ENCODE peak calls at places on chromosome 15, in nine cellular contexts. K, G, E, P, C, V, U, W and N are unnamed samples.

GRCh38 chr15:28093761-28094535 is 5.2 kb downstream of the OCA2 start:
- DNase-seq in P (no peak), E (no peak), K (no peak), V (peak; percentile 72), C (no peak), U (no peak), G (no peak), W (no peak), N (no peak)

GRCh38 chr15:70826634-70827033 is 27.3 kb downstream of the LARP6 start:
- DNase-seq in P (no peak), K (no peak), E (peak; percentile 75), C (no peak), V (no peak), W (peak; percentile 85), U (no peak), G (peak; percentile 97), N (peak; percentile 82)

GRCh38 chr15:45665261-45665660 is 30.4 kb downstream of the SQOR start:
- DNase-seq in W (no peak), P (no peak), C (no peak), G (no peak), V (no peak), K (no peak), U (no peak), E (no peak), N (no peak)

GRCh38 chr15:62020576-62021160 is 39.6 kb downstream of the VPS13C start:
- DNase-seq in E (peak; percentile 26), G (peak; percentile 29), V (no peak), U (no peak), K (no peak), W (no peak), P (no peak), C (no peak), N (no peak)

GRCh38 chr15:87681054-87681453 is 575.5 kb downstream of the NTRK3 start:
- DNase-seq in C (no peak), E (no peak), V (no peak), K (no peak), W (no peak), U (no peak), P (no peak), G (no peak), N (no peak)

GRCh38 chr15:66995257-66995656 is 70.1 kb upstream of the SMAD3 start:
- DNase-seq in W (no peak), K (no peak), C (no peak), P (no peak), U (no peak), E (peak; percentile 57), V (no peak), G (peak; percentile 76), N (no peak)

GRCh38 chr15:101494251-101494796 is 4.8 kb upstream of the PCSK6 start:
- DNase-seq in V (no peak), U (no peak), W (no peak), P (no peak), K (peak; percentile 4), C (no peak), E (no peak), G (no peak), N (no peak)

GRCh38 chr15:45399381-45400212 is 21.3 kb upstream of the GATM start:
- DNase-seq in P (no peak), U (no peak), V (no peak), K (no peak), E (peak; percentile 47), C (no peak), W (no peak), G (peak; percentile 73), N (no peak)

GRCh38 chr15:92733934-92734521 is 78.5 kb upstream of the FAM174B start:
- DNase-seq in C (no peak), E (peak; percentile 55), V (no peak), W (no peak), U (no peak), P (no peak), G (peak; percentile 43), K (no peak), N (no peak)

GRCh38 chr15:96553006-96553405 is 222.5 kb downstream of the NR2F2 start:
- DNase-seq in G (peak; percentile 2), U (no peak), P (no peak), W (no peak), V (no peak), E (no peak), C (no peak), K (no peak), N (no peak)

GRCh38 chr15:22861151-22861550 is 22.7 kb downstream of the NIPA2 start:
- DNase-seq in E (no peak), P (no peak), G (no peak), K (no peak), U (no peak), C (no peak), V (no peak), W (no peak), N (no peak)

GRCh38 chr15:44215594-44215993 is 20.5 kb upstream of the FRMD5 start:
- DNase-seq in E (peak; percentile 98), U (no peak), P (peak; percentile 45), K (no peak), V (no peak), W (no peak), C (no peak), G (peak; percentile 86), N (peak; percentile 78)

GRCh38 chr15:68152342-68152741 is 52.8 kb downstream of the CALML4 start:
- DNase-seq in W (no peak), E (no peak), V (no peak), P (no peak), K (no peak), C (no peak), U (no peak), G (no peak), N (no peak)
- H3K4me3 ChIP-seq in W (no peak overlapping the region), E (no peak overlapping the region), V (no peak overlapping the region), P (no peak overlapping the region), K (no peak overlapping the region), C (no peak overlapping the region), U (no peak overlapping the region), G (no peak overlapping the region), N (no peak overlapping the region)

DNA sequence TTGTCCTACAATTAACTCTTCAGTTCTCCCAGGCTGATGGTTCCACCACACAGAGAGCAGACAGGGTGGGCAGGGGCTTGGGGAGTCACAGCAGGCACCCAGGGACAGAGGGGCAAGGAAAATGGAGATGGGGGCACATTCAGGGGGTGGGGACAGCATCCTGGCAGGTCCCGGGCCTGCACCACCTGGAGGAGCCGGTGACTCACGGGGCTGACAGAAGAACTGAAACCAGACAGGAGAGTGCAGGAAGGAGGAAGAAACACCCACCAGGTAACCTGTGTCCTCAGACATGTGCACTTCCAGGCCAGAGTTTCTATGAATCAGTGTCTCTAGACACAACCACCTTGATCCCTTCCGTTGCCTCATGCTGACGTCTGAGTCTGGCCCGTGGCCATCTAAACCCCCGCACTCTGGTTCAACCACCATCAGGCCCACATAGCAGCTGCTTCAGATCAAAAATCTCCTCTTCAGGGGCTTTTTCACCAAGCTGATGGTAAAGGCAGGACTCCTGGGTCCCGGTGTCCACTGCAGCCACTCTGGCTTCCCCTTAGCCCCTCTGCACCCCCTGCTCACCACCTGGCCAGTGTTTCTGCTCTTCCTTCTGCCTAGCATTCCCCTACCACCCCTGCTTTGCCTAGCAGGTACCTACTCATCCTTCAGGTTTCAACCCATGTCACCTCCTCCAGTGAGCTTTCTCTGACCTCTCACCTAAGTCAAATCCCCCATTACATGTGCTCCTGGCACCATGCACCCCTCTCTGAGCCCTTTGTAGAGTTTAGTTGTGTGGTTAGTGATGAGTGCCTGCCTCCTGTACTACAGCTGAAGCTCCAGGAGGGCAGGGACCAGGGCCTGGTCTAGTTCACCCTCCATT is 16.5 kb upstream of the CYP11A1 start:
- DNase-seq in G (peak; percentile 48), W (no peak), P (no peak), V (peak; percentile 87), E (peak; percentile 81), U (no peak), K (peak; percentile 63), C (no peak), N (peak; percentile 96)
- TF ChIP-seq CTCF in G (no peak), W (no peak), P (no peak), V (no peak), E (no peak), U (no peak), K (no peak), C (no peak), N (peak; percentile 52)

GRCh38 chr15:24857777-24858176 is 97.0 kb upstream of the SNRPN start:
- DNase-seq in V (no peak), W (no peak), E (peak; percentile 47), U (no peak), K (no peak), C (no peak), G (no peak), P (no peak), N (no peak)

GRCh38 chr15:24861014-24861690 is 93.6 kb upstream of the SNRPN start:
- DNase-seq in V (no peak), K (no peak), E (no peak), C (no peak), U (no peak), G (no peak), W (no peak), P (no peak), N (no peak)

GRCh38 chr15:24856397-24857093 is 98.2 kb upstream of the SNRPN start:
- DNase-seq in W (no peak), U (no peak), V (no peak), E (peak; percentile 65), K (no peak), G (no peak), C (no peak), P (peak; percentile 67), N (no peak)

GRCh38 chr15:24857094-24857437 is 97.7 kb upstream of the SNRPN start:
- DNase-seq in V (no peak), C (no peak), G (no peak), U (no peak), E (no peak), K (no peak), W (no peak), P (no peak), N (no peak)

DNA sequence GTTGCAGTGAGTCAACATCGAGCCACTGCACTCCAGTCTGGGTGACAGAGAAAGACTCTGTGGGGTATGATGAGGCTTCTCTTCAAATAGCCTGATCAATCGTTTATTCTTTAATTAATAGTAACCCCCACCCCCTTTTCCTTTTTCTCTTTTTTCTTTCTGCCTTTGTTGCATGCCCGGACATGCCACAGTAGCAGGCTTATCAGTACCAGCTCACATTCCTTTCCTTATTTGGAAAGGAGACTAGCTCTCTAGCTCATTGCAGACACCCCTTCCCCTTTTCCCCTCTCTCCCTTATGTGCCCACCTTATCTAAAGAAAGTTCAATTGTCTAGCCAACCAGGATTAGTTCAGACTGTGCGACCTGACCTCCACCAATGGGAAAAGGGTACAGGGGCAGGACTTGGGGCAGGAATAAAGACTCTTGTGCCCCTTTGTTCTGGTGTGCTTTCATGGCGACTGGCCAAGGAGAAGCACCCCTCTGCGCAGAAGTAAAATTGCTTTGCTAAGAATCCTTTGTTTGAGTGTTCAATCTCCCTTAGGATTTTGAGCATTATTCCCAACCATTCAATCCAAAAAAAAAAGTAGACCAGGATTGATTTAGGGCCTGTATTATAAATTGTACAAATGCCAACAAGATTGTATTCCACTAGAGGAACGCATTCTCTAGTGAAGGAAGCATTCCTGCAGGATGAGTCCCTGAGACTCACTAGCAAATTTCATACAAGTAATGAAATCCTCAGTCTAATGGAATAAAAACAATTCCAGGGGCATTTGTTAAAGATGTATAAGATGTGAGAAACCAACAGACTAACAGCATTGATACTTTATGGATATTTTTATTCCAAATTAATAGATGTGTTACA is 95.8 kb upstream of the SNRPN start:
- DNase-seq in W (no peak), C (no peak), U (no peak), G (no peak), P (peak; percentile 38), V (no peak), K (no peak), E (peak; percentile 67), N (no peak)
- H3K4me3 ChIP-seq in W (no peak overlapping the region), C (no peak overlapping the region), U (no peak overlapping the region), G (no peak overlapping the region), P (peak overlapping the region; percentile 23), V (no peak overlapping the region), K (no peak overlapping the region), E (no peak overlapping the region), N (no peak overlapping the region)

GRCh38 chr15:77901921-77902750 is 175.4 kb downstream of the TBC1D2B start:
- DNase-seq in V (peak; percentile 45), G (no peak), E (no peak), W (peak; percentile 6), P (no peak), U (no peak), C (no peak), K (no peak), N (peak; percentile 56)
- TF ChIP-seq CTCF in V (no peak), G (no peak), E (peak; percentile 6), W (no peak), P (no peak), U (no peak), C (no peak), K (no peak), N (no peak)